ENCODE peak calls at places on chromosomes 12 and 14, in five cellular contexts. U is NCI-H748 treated with DMSO at 0.1 percent for 48 hours, L is AG09309, M is dermis microvascular lymphatic vessel endothelial cell, Z is NCI-H1092 treated with DMSO at 0.1 percent for 48 hours. W is an unnamed sample.

GRCh38 chr12:96240251-96240650 is 46.1 kb downstream of the ELK3 start:
- DNase-seq in U (no peak), L (no peak), M (no peak), Z (no peak), W (no peak)

GRCh38 chr14:32450919-32451675 is 122.0 kb downstream of the AKAP6 start:
- DNase-seq in U (no peak), L (no peak), M (no peak), Z (no peak), W (no peak)

GRCh38 chr14:24984846-24985589 is 64.9 kb downstream of the STXBP6 start:
- DNase-seq in U (no peak), L (no peak), M (no peak), Z (peak), W (no peak)

GRCh38 chr14:78972440-78972839 is 802.3 kb downstream of the NRXN3 start:
- DNase-seq in U (no peak), L (no peak), M (no peak), Z (no peak), W (no peak)

GRCh38 chr12:115949675-115950074 is 327.8 kb downstream of the MED13L start:
- DNase-seq in U (no peak), L (no peak), M (no peak), Z (no peak), W (no peak)

GRCh38 chr12:3992945-3993344 is 119.7 kb upstream of the PARP11 start:
- DNase-seq in U (no peak), L (no peak), M (no peak), Z (no peak), W (no peak)

GRCh38 chr12:102824218-102824835 is 92.7 kb downstream of the PAH start:
- DNase-seq in U (no peak), L (no peak), M (peak), Z (no peak), W (no peak)

GRCh38 chr12:66449531-66449930 is 147.2 kb downstream of the HELB start:
- DNase-seq in U (peak), L (no peak), M (no peak), Z (no peak), W (no peak)

GRCh38 chr14:99191663-99192621 is 80.1 kb downstream of the BCL11B start:
- DNase-seq in U (peak), L (no peak), M (peak), Z (peak), W (peak)

GRCh38 chr12:32478166-32478565 is 78.8 kb downstream of the FGD4 start:
- DNase-seq in U (no peak), L (no peak), M (no peak), Z (no peak), W (no peak)

GRCh38 chr12:117567644-117568043 is 206.2 kb upstream of the NOS1 start:
- DNase-seq in U (no peak), L (no peak), M (no peak), Z (no peak), W (no peak)

GRCh38 chr14:78631551-78631950 is 461.4 kb downstream of the NRXN3 start:
- DNase-seq in U (no peak), L (no peak), M (no peak), Z (no peak), W (no peak)

GRCh38 chr14:78162202-78162601 is 8.0 kb upstream of the NRXN3 start:
- DNase-seq in U (no peak), L (no peak), M (no peak), Z (no peak), W (no peak)

GRCh38 chr12:54425696-54426095 is 6.6 kb upstream of the ITGA5 start:
- DNase-seq in U (no peak), L (no peak), M (no peak), Z (no peak), W (no peak)

GRCh38 chr12:39627914-39628313 is 8.3 kb upstream of the ABCD2 start:
- DNase-seq in U (no peak), L (no peak), M (no peak), Z (no peak), W (no peak)

GRCh38 chr14:69288001-69288771 is 28.2 kb downstream of the GALNT16 start:
- DNase-seq in U (no peak), L (peak), M (peak), Z (no peak), W (peak)

GRCh38 chr12:100372846-100373245 is 16.0 kb downstream of the SLC17A8 start:
- DNase-seq in U (no peak), L (no peak), M (no peak), Z (no peak), W (no peak)

GRCh38 chr14:23284654-23285529 is 1.0 kb downstream of the HOMEZ start:
- DNase-seq in U (no peak), L (no peak), M (no peak), Z (no peak), W (no peak)

GRCh38 chr12:19483727-19484126 is 44.4 kb downstream of the AEBP2 start:
- DNase-seq in U (no peak), L (no peak), M (peak), Z (no peak), W (no peak)

GRCh38 chr12:67826946-67827719 is 162.1 kb upstream of the IFNG-AS1 start:
- DNase-seq in U (no peak), L (no peak), M (no peak), Z (no peak), W (no peak)

GRCh38 chr12:24661657-24662096 is 287.2 kb downstream of the BCAT1 start:
- DNase-seq in U (no peak), L (peak), M (no peak), Z (no peak), W (no peak)

GRCh38 chr12:71838661-71839060 is 898 bp upstream of the TBC1D15 start:
- DNase-seq in U (no peak), L (no peak), M (no peak), Z (no peak), W (no peak)

GRCh38 chr14:104876251-104876699 is 11.2 kb downstream of the CEP170B start:
- DNase-seq in U (no peak), L (no peak), M (peak), Z (no peak), W (no peak)

GRCh38 chr14:94394594-94395305 is 6.3 kb upstream of the SERPINA1 start:
- DNase-seq in U (no peak), L (peak), M (no peak), Z (no peak), W (no peak)

GRCh38 chr14:105885561-105886320 is 359.4 kb downstream of the TMEM121 start:
- DNase-seq in U (no peak), L (no peak), M (no peak), Z (no peak), W (no peak)

GRCh38 chr14:41785696-41786095 is 179.0 kb downstream of the LRFN5 start:
- DNase-seq in U (peak), L (no peak), M (no peak), Z (peak), W (no peak)

GRCh38 chr12:114655934-114656697 is 27.9 kb downstream of the TBX3 start:
- DNase-seq in U (peak), L (no peak), M (peak), Z (peak), W (no peak)

GRCh38 chr12:110627500-110628195 is 13.7 kb downstream of the TCTN1 start:
- DNase-seq in U (no peak), L (no peak), M (no peak), Z (no peak), W (no peak)

GRCh38 chr12:121812921-121813896 is 9.4 kb downstream of the SETD1B start:
- DNase-seq in U (no peak), L (no peak), M (peak), Z (no peak), W (no peak)

GRCh38 chr12:67909681-67910080 is 79.6 kb upstream of the IFNG-AS1 start:
- DNase-seq in U (no peak), L (no peak), M (no peak), Z (no peak), W (no peak)

GRCh38 chr14:67166450-67166853 is 22.8 kb upstream of the GARIN2 start:
- DNase-seq in U (peak), L (no peak), M (peak), Z (peak), W (peak)

GRCh38 chr12:116295327-116296263 is 18.1 kb upstream of the MED13L start:
- DNase-seq in U (no peak), L (no peak), M (peak), Z (no peak), W (no peak)

GRCh38 chr12:65596514-65597010 is 227.7 kb upstream of the HMGA2 start:
- DNase-seq in U (no peak), L (no peak), M (no peak), Z (no peak), W (no peak)

GRCh38 chr12:17579148-17580026 is 510.6 kb downstream of the RERGL start:
- DNase-seq in U (peak), L (no peak), M (no peak), Z (peak), W (no peak)